ENCODE peak calls at places on chromosomes 7 and 10, in eight cellular contexts. T, K, J, S, B, P, F and H are unnamed samples.

GRCh38 chr10:125548878-125549277 is 134.1 kb downstream of the TEX36 start:
- DNase-seq in T (no peak), K (no peak), J (no peak), S (no peak), B (no peak), P (no peak), F (no peak), H (no peak)

GRCh38 chr10:133157662-133158436 is 2.2 kb upstream of the KNDC1 start:
- DNase-seq in T (no peak), K (peak), J (no peak), S (no peak), B (no peak), P (no peak), F (no peak), H (no peak)

GRCh38 chr10:80493482-80494021 is 39.4 kb downstream of the TSPAN14 start:
- DNase-seq in T (no peak), K (no peak), J (no peak), S (no peak), B (no peak), P (peak), F (no peak), H (no peak)

GRCh38 chr10:68542046-68542445 is 14.7 kb upstream of the SLC25A16 start:
- DNase-seq in T (no peak), K (no peak), J (no peak), S (no peak), B (no peak), P (no peak), F (no peak), H (no peak)

GRCh38 chr10:120581496-120581895 is 124.5 kb downstream of the PLPP4 start:
- DNase-seq in T (no peak), K (peak), J (no peak), S (no peak), B (no peak), P (no peak), F (no peak), H (no peak)

GRCh38 chr10:25682203-25682950 is 251.7 kb upstream of the MYO3A start:
- DNase-seq in T (peak), K (no peak), J (no peak), S (no peak), B (peak), P (no peak), F (peak), H (peak)

GRCh38 chr7:82419200-82419599 is 24.4 kb downstream of the CACNA2D1 start:
- DNase-seq in T (no peak), K (no peak), J (no peak), S (no peak), B (no peak), P (no peak), F (no peak), H (no peak)

GRCh38 chr10:34677591-34677990 is 137.5 kb downstream of the PARD3 start:
- DNase-seq in T (no peak), K (no peak), J (no peak), S (no peak), B (no peak), P (no peak), F (no peak), H (no peak)

GRCh38 chr7:111855161-111855841 is 293.0 kb upstream of the IMMP2L start:
- DNase-seq in T (peak), K (peak), J (peak), S (no peak), B (peak), P (peak), F (peak), H (peak)

GRCh38 chr10:132963430-132963960 is 21.1 kb upstream of the CFAP46 start:
- DNase-seq in T (no peak), K (no peak), J (no peak), S (no peak), B (no peak), P (no peak), F (no peak), H (no peak)

GRCh38 chr7:19620470-19620869 is 88.4 kb downstream of the POLR1F start:
- DNase-seq in T (no peak), K (no peak), J (no peak), S (no peak), B (no peak), P (no peak), F (no peak), H (no peak)

GRCh38 chr7:79241288-79242055 is 212.0 kb downstream of the MAGI2 start:
- DNase-seq in T (no peak), K (no peak), J (no peak), S (no peak), B (no peak), P (no peak), F (peak), H (no peak)

GRCh38 chr10:88810196-88810961 is 7.8 kb downstream of the LIPM start:
- DNase-seq in T (peak), K (peak), J (peak), S (peak), B (no peak), P (peak), F (peak), H (peak)

GRCh38 chr10:70756710-70757360 is 28.3 kb downstream of the TBATA start:
- DNase-seq in T (no peak), K (no peak), J (no peak), S (no peak), B (no peak), P (no peak), F (peak), H (no peak)

GRCh38 chr10:63712717-63713115 is 191.5 kb downstream of the REEP3 start:
- DNase-seq in T (no peak), K (no peak), J (no peak), S (no peak), B (no peak), P (no peak), F (no peak), H (no peak)

GRCh38 chr7:2520808-2521146 is 1.2 kb downstream of the LFNG start:
- DNase-seq in T (no peak), K (no peak), J (no peak), S (no peak), B (no peak), P (no peak), F (peak), H (no peak)